ENCODE peak calls at places on chromosomes 7 and 10, in five cellular contexts. W is keratinocyte; D is ovary; P is right lobe of liver; Y is CD8-positive, alpha-beta memory T cell. J is an unnamed sample.
A peak's percentile ranks its signal among the peaks of the same experiment; 100 is the strongest.

GRCh38 chr7:113086431-113086888 is at the start of gene GPR85:
- DNase-seq in W (no peak), D (peak; percentile 31), P (peak; percentile 29), Y (peak; percentile 26), J (no peak)

GRCh38 chr7:102432476-102433318 is 678 bp upstream of the ORAI2 start:
- DNase-seq in W (no peak), D (no peak), P (peak; percentile 46), Y (peak; percentile 33), J (no peak)

GRCh38 chr7:23895666-23896096 is 185.7 kb downstream of the STK31 start:
- DNase-seq in W (no peak), D (no peak), P (no peak), Y (no peak), J (peak; percentile 5)

GRCh38 chr7:27200761-27201230 is 905 bp upstream of the HOXA13 start:
- DNase-seq in W (no peak), D (no peak), P (no peak), Y (no peak), J (no peak)

GRCh38 chr7:108287857-108288256 is 157.7 kb upstream of the LAMB4 start:
- DNase-seq in W (no peak), D (no peak), P (no peak), Y (no peak), J (no peak)

GRCh38 chr10:48227213-48227612 is 47.3 kb downstream of the FRMPD2 start:
- DNase-seq in W (no peak), D (no peak), P (no peak), Y (no peak), J (peak; percentile 43)

GRCh38 chr10:103798511-103798910 is 56.9 kb downstream of the SH3PXD2A start:
- DNase-seq in W (no peak), D (no peak), P (no peak), Y (no peak), J (no peak)

GRCh38 chr10:130301026-130301892 is 165.1 kb downstream of the GLRX3 start:
- DNase-seq in W (no peak), D (peak; percentile 42), P (peak; percentile 69), Y (peak; percentile 38), J (no peak)

GRCh38 chr7:92645531-92646061 is 55.4 kb upstream of the FAM133B start:
- DNase-seq in W (no peak), D (no peak), P (no peak), Y (no peak), J (peak; percentile 67)

GRCh38 chr10:102429468-102429867 is 2.9 kb downstream of the CUEDC2 start:
- DNase-seq in W (no peak), D (no peak), P (no peak), Y (no peak), J (no peak)

GRCh38 chr10:6052247-6053221 is 9.6 kb downstream of the IL2RA start:
- DNase-seq in W (no peak), D (no peak), P (no peak), Y (peak; percentile 65), J (peak; percentile 47)

GRCh38 chr7:41693150-41693997 is 9.5 kb downstream of the INHBA start:
- DNase-seq in W (no peak), D (no peak), P (no peak), Y (no peak), J (no peak)

GRCh38 chr10:72077275-72077990 is 10.9 kb downstream of the SPOCK2 start:
- DNase-seq in W (no peak), D (peak; percentile 17), P (no peak), Y (no peak), J (no peak)

GRCh38 chr7:91345449-91345848 is 81.2 kb downstream of the FZD1 start:
- DNase-seq in W (no peak), D (no peak), P (no peak), Y (no peak), J (no peak)

GRCh38 chr7:18361756-18362155 is 133.8 kb upstream of the HDAC9 start:
- DNase-seq in W (no peak), D (peak; percentile 26), P (no peak), Y (no peak), J (no peak)

GRCh38 chr7:56063882-56064625 is at the start of gene SUMF2:
- DNase-seq in W (no peak), D (peak; percentile 93), P (peak; percentile 93), Y (peak; percentile 93), J (peak; percentile 88)

GRCh38 chr7:42493436-42494198 is 256.6 kb upstream of the GLI3 start:
- DNase-seq in W (no peak), D (peak; percentile 82), P (peak; percentile 53), Y (no peak), J (peak; percentile 18)

GRCh38 chr10:11909618-11910017 is 86.5 kb downstream of the PROSER2 start:
- DNase-seq in W (no peak), D (no peak), P (no peak), Y (no peak), J (no peak)

GRCh38 chr10:127048630-127049029 is 143.4 kb downstream of the DOCK1 start:
- DNase-seq in W (no peak), D (no peak), P (no peak), Y (no peak), J (no peak)

GRCh38 chr7:117119192-117119924 is 166.1 kb downstream of the ST7 start:
- DNase-seq in W (peak; percentile 21), D (peak; percentile 80), P (peak; percentile 77), Y (peak; percentile 67), J (peak; percentile 71)

GRCh38 chr10:95284807-95285206 is 6.0 kb downstream of the PDLIM1 start:
- DNase-seq in W (no peak), D (no peak), P (no peak), Y (no peak), J (no peak)
- H3K4me1 ChIP-seq in W (peaks cover 58% of the 10 kb centered on the region), D (no peaks in the 10 kb centered on the region), P (peaks cover 49% of the 10 kb centered on the region), Y (no peaks in the 10 kb centered on the region), J (no peaks in the 10 kb centered on the region)

DNA sequence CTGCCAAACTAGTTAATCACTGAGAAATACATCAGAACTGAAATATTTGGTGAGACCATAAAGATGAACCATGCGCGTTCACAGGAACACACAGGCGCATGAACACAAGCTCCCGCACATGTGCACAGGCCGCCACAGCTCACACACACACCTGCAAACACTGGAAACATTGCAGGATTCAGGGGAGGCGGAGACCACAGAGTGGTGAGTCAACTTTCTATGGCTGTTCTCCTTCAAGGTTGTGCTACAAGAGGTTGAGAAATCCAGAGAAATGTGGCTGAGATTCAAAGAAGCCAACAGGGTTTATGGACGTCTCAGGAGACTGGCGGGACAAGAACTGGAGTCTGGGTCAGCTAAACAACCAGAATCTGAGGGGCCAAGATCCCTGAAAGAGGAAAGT is 17.8 kb downstream of the ESYT2 start:
- DNase-seq in W (no peak), D (no peak), P (no peak), Y (no peak), J (peak; percentile 50)
- H3K27ac ChIP-seq in W (peak overlapping the region; percentile 80), D (no peak overlapping the region), P (no peak overlapping the region), Y (no peak overlapping the region), J (peak overlapping the region; percentile 64)

GRCh38 chr10:88820990-88821389 is 18.5 kb downstream of the LIPM start:
- DNase-seq in W (no peak), D (no peak), P (no peak), Y (no peak), J (no peak)
- H3K4me1 ChIP-seq in W (peaks cover 12% of the 10 kb centered on the region), D (no peaks in the 10 kb centered on the region), P (no peaks in the 10 kb centered on the region), Y (peaks cover 35% of the 10 kb centered on the region), J (no peaks in the 10 kb centered on the region)

GRCh38 chr7:79823246-79823951 is 311.2 kb upstream of the GNAI1 start:
- DNase-seq in W (no peak), D (no peak), P (no peak), Y (no peak), J (no peak)
- H3K27ac ChIP-seq in W (no peak overlapping the region), D (no peak overlapping the region), P (no peak overlapping the region), Y (no peak overlapping the region), J (no peak overlapping the region)